ENCODE peak calls at places on chromosomes 11 and 22, in nine cellular contexts. K is AG04450, M is fibroblast of mammary gland, I is kidney epithelial cell, G is cardiac muscle cell, C is neural progenitor cell, E is psoas muscle, A is HFF-Myc, T is AG10803. J is an unnamed sample.

GRCh38 chr11:34564807-34565241 is 51.2 kb upstream of the ELF5 start:
- DNase-seq in C (no peak), K (no peak), E (peak), A (no peak), T (no peak), G (no peak), M (no peak), I (no peak), J (no peak)

GRCh38 chr11:18312663-18313420 is 9.1 kb downstream of the HPS5 start:
- DNase-seq in M (peak), K (peak), I (no peak), T (peak), A (peak), C (no peak), G (peak), E (no peak), J (no peak)

GRCh38 chr11:45774786-45775185 is 30.2 kb upstream of the SLC35C1 start:
- DNase-seq in E (no peak), A (no peak), T (no peak), I (no peak), G (no peak), M (no peak), C (no peak), K (no peak), J (no peak)

GRCh38 chr11:60863550-60864521 is 3.5 kb upstream of the ZP1 start:
- DNase-seq in G (peak), A (no peak), K (no peak), T (no peak), I (no peak), M (no peak), C (no peak), E (peak), J (no peak)

GRCh38 chr11:44960200-44960845 is 9.6 kb upstream of the TP53I11 start:
- DNase-seq in T (no peak), K (no peak), M (peak), E (no peak), I (no peak), C (no peak), G (no peak), A (no peak), J (no peak)

GRCh38 chr11:134536677-134537076 is 124.6 kb upstream of the B3GAT1 start:
- DNase-seq in K (no peak), G (no peak), C (no peak), I (no peak), T (no peak), E (peak), M (no peak), A (no peak), J (no peak)

GRCh38 chr11:40160418-40160817 is 1299.0 kb downstream of the LRRC4C start:
- DNase-seq in M (no peak), E (no peak), K (no peak), T (no peak), I (no peak), G (no peak), C (no peak), A (no peak), J (no peak)

GRCh38 chr11:14381968-14382367 is 23.0 kb upstream of the RRAS2 start:
- DNase-seq in G (no peak), T (no peak), C (no peak), A (no peak), I (no peak), K (no peak), E (no peak), M (no peak), J (no peak)

GRCh38 chr11:69105431-69106123 is 50.2 kb upstream of the SMIM38 start:
- DNase-seq in T (no peak), K (no peak), A (no peak), C (no peak), G (no peak), I (no peak), E (peak), M (no peak), J (peak)

GRCh38 chr11:35141538-35141937 is 2.6 kb downstream of the CD44 start:
- DNase-seq in I (no peak), G (no peak), M (no peak), K (no peak), E (peak), C (no peak), A (no peak), T (peak), J (no peak)

DNA sequence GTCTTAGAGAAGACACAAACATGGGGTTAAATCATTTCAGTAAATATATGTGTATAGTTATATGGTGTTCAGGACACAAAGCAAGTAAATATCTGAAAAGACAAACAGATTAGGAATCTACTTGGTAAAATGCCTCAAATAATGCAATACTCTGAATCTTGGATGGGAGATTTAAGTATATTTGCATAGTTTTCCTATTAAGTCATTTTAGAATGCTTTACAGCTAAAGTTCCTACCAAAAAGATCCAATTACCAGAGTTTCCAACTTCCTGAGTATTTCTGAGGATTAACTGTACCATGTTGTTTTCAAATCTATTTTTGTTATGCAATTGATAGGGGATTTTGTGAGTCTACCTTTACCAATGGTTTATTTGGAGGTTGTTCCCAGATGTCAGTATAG is 424.4 kb upstream of the CCDC179 start:
- DNase-seq in G (peak), K (peak), M (peak), E (no peak), A (peak), T (peak), I (no peak), C (no peak), J (no peak)
- H3K4me3 ChIP-seq in G (no peak), K (no peak), M (no peak), E (no peak), A (no peak), T (no peak), I (no peak), C (no peak), J (no peak)

GRCh38 chr11:8685820-8686219 is 3.2 kb downstream of the RPL27A start:
- DNase-seq in M (no peak), A (no peak), T (no peak), K (no peak), E (no peak), C (no peak), I (no peak), G (no peak), J (no peak)
- H3K4me3 ChIP-seq in M (no peak), A (peak), T (no peak), K (no peak), E (no peak), C (no peak), I (no peak), G (no peak), J (no peak)

GRCh38 chr11:12678092-12678491 is 3.9 kb downstream of the TEAD1 start:
- DNase-seq in C (no peak), I (no peak), T (no peak), E (no peak), A (no peak), M (no peak), G (no peak), K (no peak), J (no peak)

GRCh38 chr11:12678991-12679390 is 4.8 kb downstream of the TEAD1 start:
- DNase-seq in T (no peak), I (no peak), A (no peak), E (no peak), G (no peak), M (no peak), C (no peak), K (no peak), J (no peak)

GRCh38 chr11:12680246-12680939 is 6.2 kb downstream of the TEAD1 start:
- DNase-seq in M (peak), G (peak), A (peak), C (peak), T (peak), K (peak), E (peak), I (peak), J (peak)

GRCh38 chr11:12680940-12681258 is 6.7 kb downstream of the TEAD1 start:
- DNase-seq in E (no peak), M (no peak), K (no peak), I (no peak), C (peak), A (no peak), G (no peak), T (no peak), J (no peak)

DNA sequence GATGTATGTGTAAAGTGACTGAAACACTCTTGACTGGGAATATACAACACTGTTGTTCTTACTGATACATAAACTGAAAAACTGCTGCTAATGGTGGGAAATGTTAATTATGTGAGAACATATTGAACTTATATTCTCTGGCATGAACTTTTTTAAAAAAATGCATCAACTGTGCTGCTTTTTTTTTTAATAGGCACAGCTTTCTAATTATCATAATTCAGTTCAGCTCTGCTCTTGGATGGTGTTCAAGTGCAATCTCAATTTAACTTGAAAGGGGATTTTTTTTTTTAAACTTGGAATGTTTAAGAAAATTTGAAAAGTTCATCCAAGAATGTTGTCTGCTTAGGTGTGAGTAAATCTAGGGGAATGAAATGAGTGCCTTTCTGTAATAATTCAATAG is 5.2 kb downstream of the TEAD1 start:
- DNase-seq in C (no peak), E (no peak), K (no peak), A (no peak), G (no peak), I (no peak), T (peak), M (no peak), J (no peak)
- H3K4me3 ChIP-seq in C (peak), E (peak), K (no peak), A (peak), G (no peak), I (no peak), T (peak), M (peak), J (peak)

DNA sequence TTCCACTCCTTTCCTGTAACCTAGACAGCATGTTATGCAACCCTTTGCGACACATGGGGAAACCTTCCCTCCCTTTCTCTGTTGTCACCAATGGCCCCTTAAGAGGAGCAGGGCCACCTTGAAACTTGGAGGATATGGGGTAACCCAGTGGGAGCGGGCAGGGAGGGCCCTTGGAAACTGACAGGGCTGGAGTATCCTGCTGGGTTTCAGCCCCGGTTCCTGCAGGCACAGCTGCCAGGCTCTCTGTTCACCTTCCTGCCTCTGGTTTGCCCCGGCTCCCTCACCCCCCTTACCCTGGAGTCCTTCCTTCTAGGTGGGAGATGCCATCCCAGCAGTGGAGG is 1.5 kb downstream of the PRDX5 start:
- DNase-seq in M (no peak), I (no peak), A (no peak), C (no peak), K (no peak), G (no peak), E (no peak), T (peak), J (no peak)
- H3K4me3 ChIP-seq in M (peak), I (peak), A (peak), C (peak), K (peak), G (peak), E (peak), T (peak), J (no peak)

DNA sequence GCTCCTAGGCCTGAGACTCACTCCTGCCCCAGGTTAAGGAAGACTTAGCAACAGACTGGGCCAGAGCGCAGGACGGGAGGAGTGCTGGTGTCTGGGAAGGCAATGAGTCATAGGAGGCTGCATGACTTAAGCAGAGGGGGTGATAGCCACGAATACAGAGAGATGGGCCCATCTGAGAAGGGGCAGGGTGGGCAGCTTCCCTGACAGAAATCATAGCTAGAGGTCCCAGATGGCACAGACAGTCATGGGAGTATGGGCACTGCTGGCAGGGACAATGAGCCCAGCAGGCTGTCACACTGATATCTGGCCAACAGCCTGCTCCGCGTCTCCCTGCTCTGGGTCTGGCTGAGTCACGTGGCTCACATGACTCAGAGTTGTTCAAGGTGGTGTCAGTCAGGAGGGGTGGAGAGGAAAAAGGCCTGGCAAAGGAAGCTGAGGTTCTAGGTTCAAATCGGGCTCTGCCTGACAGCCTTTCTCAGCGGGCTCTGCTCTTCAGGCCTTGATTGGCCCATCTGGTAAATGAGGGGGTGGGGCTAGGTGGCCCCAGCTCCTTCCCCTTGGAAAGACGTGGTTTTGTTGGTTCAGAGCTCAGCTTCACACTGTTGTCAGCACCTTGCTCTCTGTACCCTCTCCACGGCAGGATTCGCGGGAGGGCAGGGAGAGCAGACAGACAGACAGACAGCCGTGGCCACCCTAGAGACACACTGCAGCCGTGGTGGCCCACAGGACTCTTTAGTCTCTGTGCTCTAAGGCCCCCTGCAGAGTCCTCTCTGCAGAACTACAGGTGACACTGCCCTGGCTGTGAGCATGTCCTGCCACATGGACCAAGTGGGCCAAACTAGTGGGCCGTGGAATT is 47.8 kb downstream of the DBX1 start:
- DNase-seq in M (peak), G (peak), K (peak), C (no peak), I (peak), A (peak), T (peak), E (peak), J (peak)
- H3K4me3 ChIP-seq in M (no peak), G (no peak), K (peak), C (no peak), I (no peak), A (peak), T (peak), E (peak), J (no peak)

DNA sequence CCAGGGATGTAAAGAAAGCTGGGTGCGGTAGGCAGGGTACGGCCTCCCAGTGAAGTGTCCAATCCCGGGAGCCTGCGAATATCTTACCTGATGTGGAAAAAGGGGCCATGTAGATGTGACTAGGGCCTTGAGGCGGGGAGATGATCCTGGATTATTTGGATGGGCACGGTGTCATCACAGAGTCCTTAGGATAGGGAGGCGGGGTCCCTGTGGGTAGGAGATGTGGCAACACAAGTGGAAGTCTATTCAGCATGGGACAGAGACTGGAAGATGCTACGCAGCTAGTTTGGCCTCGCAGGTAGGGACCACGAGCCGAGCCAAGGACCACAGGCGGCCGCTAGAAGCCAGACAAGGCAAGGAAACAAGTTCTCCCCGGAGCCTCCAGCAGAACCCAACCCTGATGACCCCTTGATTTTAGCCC is 46.4 kb upstream of the SHANK2 start:
- DNase-seq in G (no peak), C (no peak), E (no peak), A (no peak), K (no peak), T (no peak), M (no peak), I (no peak), J (no peak)
- H3K4me3 ChIP-seq in G (no peak), C (no peak), E (no peak), A (no peak), K (no peak), T (no peak), M (no peak), I (no peak), J (no peak)

DNA sequence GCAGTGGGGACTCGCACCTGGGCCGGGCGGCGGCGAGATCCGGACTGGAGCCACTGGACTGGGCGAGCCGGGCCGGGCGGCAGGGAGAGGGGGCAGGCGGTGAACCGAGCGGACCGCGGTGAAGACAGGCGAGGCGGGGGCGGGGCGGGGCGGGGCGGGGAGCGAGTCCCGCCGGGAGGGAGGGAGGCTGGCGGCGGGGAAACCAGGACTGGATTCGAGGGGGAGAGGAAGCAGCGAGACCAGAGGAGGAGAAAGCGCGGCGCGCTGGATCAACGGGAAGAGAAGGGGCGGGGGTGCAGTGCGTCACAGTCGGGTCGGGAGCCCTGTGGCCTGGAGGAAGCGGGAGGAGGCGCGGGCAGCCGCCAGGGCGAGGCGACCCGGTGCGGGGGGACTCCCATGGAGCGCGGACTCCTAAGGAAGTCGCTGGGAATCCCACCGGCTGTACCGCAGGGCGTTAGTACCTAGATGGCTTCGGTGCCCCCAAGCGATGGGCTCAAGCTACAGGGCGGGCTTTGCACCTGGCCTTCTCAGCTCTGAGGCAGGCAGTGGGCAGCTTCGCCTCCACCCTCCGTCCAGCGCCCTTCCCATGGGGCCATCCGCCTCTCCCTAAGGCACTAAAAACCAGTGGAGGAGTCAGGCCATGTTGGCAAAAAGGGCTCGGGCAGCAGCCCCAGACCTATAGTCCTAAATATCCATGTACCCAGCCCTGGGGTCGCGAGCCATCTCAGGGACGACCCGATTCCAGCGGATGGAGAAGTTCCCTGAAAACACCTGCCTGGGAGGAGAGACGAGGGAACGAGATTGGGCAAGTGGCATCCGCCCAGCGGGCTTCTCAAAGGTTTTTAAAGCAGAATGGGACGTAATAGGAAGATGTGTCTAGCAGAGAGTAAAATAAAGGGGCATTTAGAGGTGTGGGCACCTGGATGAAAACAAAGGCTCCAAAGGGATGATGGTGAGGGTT is at the start of gene TMEM121B:
- DNase-seq in T (peak), E (peak), I (no peak), G (peak), K (no peak), C (peak), A (no peak), M (peak), J (peak)
- H3K4me3 ChIP-seq in T (peak), E (peak), I (peak), G (peak), K (peak), C (peak), A (peak), M (peak), J (peak)

GRCh38 chr11:33040862-33041453 is 1.6 kb downstream of the TCP11L1 start:
- DNase-seq in I (no peak), M (no peak), A (no peak), E (no peak), C (peak), G (no peak), T (no peak), K (no peak), J (no peak)
- H3K4me3 ChIP-seq in I (no peak), M (peak), A (peak), E (peak), C (peak), G (no peak), T (peak), K (peak), J (no peak)

J was measured in BE2C.